ENCODE peak calls at places on chromosomes 16 and 17, in five cellular contexts. One of them, this sample, is unnamed.

GRCh38 chr17:76492250-76492988 is 8.8 kb downstream of the RHBDF2 start:
- DNase-seq in cardiac fibroblast: no peak
- DNase-seq in Caco-2: no peak
- DNase-seq in bronchial epithelial cell: no peak
- DNase-seq in hepatocyte: no peak
- DNase-seq in this sample: no peak

GRCh38 chr17:75109047-75109406 is 742 bp upstream of the ARMC7 start:
- DNase-seq in cardiac fibroblast: no peak
- DNase-seq in Caco-2: no peak
- DNase-seq in bronchial epithelial cell: no peak
- DNase-seq in hepatocyte: no peak
- DNase-seq in this sample: no peak

GRCh38 chr16:71573387-71574094 is 3.4 kb downstream of the TAT start:
- DNase-seq in cardiac fibroblast: no peak
- DNase-seq in Caco-2: no peak
- DNase-seq in bronchial epithelial cell: no peak
- DNase-seq in hepatocyte: no peak
- DNase-seq in this sample: no peak

GRCh38 chr16:87765473-87765775 is 362 bp downstream of the KLHDC4 start:
- DNase-seq in cardiac fibroblast: no peak
- DNase-seq in Caco-2: no peak
- DNase-seq in bronchial epithelial cell: no peak
- DNase-seq in hepatocyte: no peak
- DNase-seq in this sample: no peak

GRCh38 chr16:15907863-15908478 is 19.6 kb upstream of the CEP20 start:
- DNase-seq in cardiac fibroblast: peak
- DNase-seq in Caco-2: peak
- DNase-seq in bronchial epithelial cell: peak
- DNase-seq in hepatocyte: peak
- DNase-seq in this sample: no peak

GRCh38 chr17:59221159-59221847 is 992 bp downstream of the GDPD1 start:
- DNase-seq in cardiac fibroblast: peak
- DNase-seq in Caco-2: no peak
- DNase-seq in bronchial epithelial cell: no peak
- DNase-seq in hepatocyte: no peak
- DNase-seq in this sample: no peak

GRCh38 chr17:1979182-1979980 is 45.8 kb downstream of the RTN4RL1 start:
- DNase-seq in cardiac fibroblast: no peak
- DNase-seq in Caco-2: no peak
- DNase-seq in bronchial epithelial cell: no peak
- DNase-seq in hepatocyte: no peak
- DNase-seq in this sample: no peak

GRCh38 chr17:80647746-80648145 is 103.1 kb downstream of the RPTOR start:
- DNase-seq in cardiac fibroblast: peak
- DNase-seq in Caco-2: no peak
- DNase-seq in bronchial epithelial cell: no peak
- DNase-seq in hepatocyte: no peak
- DNase-seq in this sample: no peak

GRCh38 chr17:12673788-12674187 is 8.1 kb downstream of the MYOCD start:
- DNase-seq in cardiac fibroblast: peak
- DNase-seq in Caco-2: no peak
- DNase-seq in bronchial epithelial cell: peak
- DNase-seq in hepatocyte: no peak
- DNase-seq in this sample: no peak

GRCh38 chr17:66018786-66019185 is 173.1 kb downstream of the CEP112 start:
- DNase-seq in cardiac fibroblast: no peak
- DNase-seq in Caco-2: no peak
- DNase-seq in bronchial epithelial cell: no peak
- DNase-seq in hepatocyte: no peak
- DNase-seq in this sample: no peak

GRCh38 chr16:56041556-56042140 is 149.6 kb upstream of the GNAO1 start:
- DNase-seq in cardiac fibroblast: peak
- DNase-seq in Caco-2: peak
- DNase-seq in bronchial epithelial cell: peak
- DNase-seq in hepatocyte: peak
- DNase-seq in this sample: peak

GRCh38 chr17:19250421-19251141 is 13.4 kb downstream of the EPN2 start:
- DNase-seq in cardiac fibroblast: no peak
- DNase-seq in Caco-2: no peak
- DNase-seq in bronchial epithelial cell: no peak
- DNase-seq in hepatocyte: no peak
- DNase-seq in this sample: no peak

GRCh38 chr17:62578757-62579487 is 48.5 kb upstream of the MRC2 start:
- DNase-seq in cardiac fibroblast: no peak
- DNase-seq in Caco-2: no peak
- DNase-seq in bronchial epithelial cell: no peak
- DNase-seq in hepatocyte: no peak
- DNase-seq in this sample: no peak

GRCh38 chr17:32876414-32877163 is at the start of gene MYO1D:
- DNase-seq in cardiac fibroblast: no peak
- DNase-seq in Caco-2: peak
- DNase-seq in bronchial epithelial cell: peak
- DNase-seq in hepatocyte: peak
- DNase-seq in this sample: peak

GRCh38 chr16:65909310-65910050 is 457.0 kb upstream of the CDH5 start:
- DNase-seq in cardiac fibroblast: no peak
- DNase-seq in Caco-2: no peak
- DNase-seq in bronchial epithelial cell: peak
- DNase-seq in hepatocyte: peak
- DNase-seq in this sample: no peak

DNA sequence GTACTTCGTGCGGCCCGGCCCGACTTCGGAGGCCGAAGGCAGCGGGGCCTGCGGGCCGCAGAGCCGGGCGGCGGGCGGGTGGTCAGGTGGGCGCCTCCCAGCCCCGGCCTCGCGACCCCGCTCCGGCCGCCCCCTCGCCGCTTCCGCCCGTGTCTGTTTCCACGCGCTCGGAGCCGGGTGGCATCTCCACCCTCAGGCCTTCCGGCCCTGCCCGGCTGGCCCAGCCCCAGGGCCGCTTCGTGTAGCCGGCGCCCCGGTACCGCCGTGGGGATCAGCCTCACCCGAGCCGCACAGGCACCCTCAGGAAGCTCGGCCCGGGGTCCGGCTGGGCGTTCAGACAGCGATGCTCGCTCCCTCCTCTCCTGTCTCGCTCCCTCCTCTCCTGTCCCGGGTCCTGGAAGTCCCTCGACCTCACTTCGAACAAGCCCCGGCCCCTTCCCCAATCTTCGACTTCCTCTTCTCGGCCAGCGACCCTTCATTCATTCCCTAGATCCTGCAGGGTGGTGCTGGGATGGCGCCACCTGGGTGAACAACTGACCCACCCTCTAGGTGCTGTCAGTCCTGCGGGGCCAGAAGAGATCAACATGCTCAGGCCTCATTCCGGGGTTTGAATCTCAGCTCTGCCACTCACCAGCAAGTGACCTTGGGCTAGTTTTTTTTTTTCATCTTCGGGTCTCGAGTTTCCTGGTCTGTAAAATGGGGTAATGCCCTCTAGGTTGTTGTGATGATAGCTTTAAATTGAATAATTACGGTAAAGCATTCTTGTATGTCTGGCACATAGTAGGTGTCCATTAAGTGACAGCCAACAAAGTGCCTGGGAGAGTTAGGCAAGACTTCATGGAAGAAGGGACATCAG is 611 bp downstream of the VPS4A start:
- DNase-seq in cardiac fibroblast: peak
- DNase-seq in Caco-2: peak
- DNase-seq in bronchial epithelial cell: peak
- DNase-seq in hepatocyte: peak
- DNase-seq in this sample: no peak
- TF ChIP-seq CTCF in cardiac fibroblast: peak
- TF ChIP-seq CTCF in Caco-2: no peak
- TF ChIP-seq CTCF in bronchial epithelial cell: no peak
- TF ChIP-seq CTCF in hepatocyte: peak
- TF ChIP-seq CTCF in this sample: no peak

GRCh38 chr17:37088913-37089312 is 140.2 kb downstream of the AATF start:
- DNase-seq in cardiac fibroblast: no peak
- DNase-seq in Caco-2: no peak
- DNase-seq in bronchial epithelial cell: no peak
- DNase-seq in hepatocyte: no peak
- DNase-seq in this sample: no peak
- TF ChIP-seq CTCF in cardiac fibroblast: no peak
- TF ChIP-seq CTCF in Caco-2: peak
- TF ChIP-seq CTCF in bronchial epithelial cell: no peak
- TF ChIP-seq CTCF in hepatocyte: no peak
- TF ChIP-seq CTCF in this sample: no peak

DNA sequence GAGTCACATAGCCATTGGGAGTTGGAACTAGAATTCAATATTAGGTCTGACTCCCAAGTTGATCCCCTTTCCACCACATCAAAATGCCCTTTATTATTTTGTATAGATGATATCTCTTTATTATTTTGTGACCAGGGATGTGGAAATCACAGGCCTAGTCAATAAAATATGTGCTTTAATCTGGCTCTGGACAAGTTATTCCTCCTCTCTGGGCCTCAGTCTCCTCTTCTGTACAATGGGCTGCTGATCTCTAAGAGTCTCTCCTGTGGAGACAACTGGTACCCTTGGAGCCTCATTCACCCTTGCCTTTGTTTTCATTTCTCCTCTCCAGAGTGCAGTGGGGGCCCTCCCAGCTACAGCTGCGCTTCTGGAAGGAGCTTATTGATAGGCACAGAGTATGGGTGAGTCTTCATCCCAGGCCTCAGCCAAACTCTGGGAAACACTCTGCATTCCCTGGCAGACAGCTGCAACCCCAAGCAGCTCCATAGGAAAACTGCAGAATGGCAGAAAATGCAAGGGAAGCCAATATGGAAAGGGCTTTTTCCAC is 4.3 kb upstream of the ABAT start:
- DNase-seq in cardiac fibroblast: no peak
- DNase-seq in Caco-2: no peak
- DNase-seq in bronchial epithelial cell: no peak
- DNase-seq in hepatocyte: no peak
- DNase-seq in this sample: no peak
- TF ChIP-seq CTCF in cardiac fibroblast: no peak
- TF ChIP-seq CTCF in Caco-2: no peak
- TF ChIP-seq CTCF in bronchial epithelial cell: no peak
- TF ChIP-seq CTCF in hepatocyte: no peak
- TF ChIP-seq CTCF in this sample: no peak

GRCh38 chr16:13926507-13926906 is 6.6 kb downstream of the ERCC4 start:
- DNase-seq in cardiac fibroblast: no peak
- DNase-seq in Caco-2: no peak
- DNase-seq in bronchial epithelial cell: no peak
- DNase-seq in hepatocyte: no peak
- DNase-seq in this sample: no peak

GRCh38 chr16:13923703-13924298 is 3.8 kb downstream of the ERCC4 start:
- DNase-seq in cardiac fibroblast: peak
- DNase-seq in Caco-2: no peak
- DNase-seq in bronchial epithelial cell: peak
- DNase-seq in hepatocyte: peak
- DNase-seq in this sample: no peak

GRCh38 chr16:13931845-13932244 is 11.9 kb downstream of the ERCC4 start:
- DNase-seq in cardiac fibroblast: no peak
- DNase-seq in Caco-2: no peak
- DNase-seq in bronchial epithelial cell: no peak
- DNase-seq in hepatocyte: no peak
- DNase-seq in this sample: no peak

DNA sequence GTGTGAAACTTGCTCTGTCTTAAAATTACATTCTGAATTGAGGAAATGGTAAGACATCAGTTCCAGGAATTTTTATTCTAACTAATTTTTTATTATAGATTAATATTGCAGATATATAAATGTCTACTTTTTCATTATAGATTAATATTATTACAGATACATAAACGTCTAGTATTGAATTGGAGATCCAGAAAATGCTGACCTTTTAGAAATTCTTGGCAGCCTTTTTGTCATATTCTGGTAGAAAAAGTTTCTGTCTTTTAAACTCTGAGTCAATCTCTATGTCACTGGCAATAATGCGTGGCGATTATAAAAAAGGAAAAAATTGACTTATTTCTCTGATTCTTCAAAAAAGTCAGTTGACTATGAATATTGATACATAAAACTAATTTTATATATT is 8.7 kb downstream of the ERCC4 start:
- DNase-seq in cardiac fibroblast: no peak
- DNase-seq in Caco-2: no peak
- DNase-seq in bronchial epithelial cell: no peak
- DNase-seq in hepatocyte: no peak
- DNase-seq in this sample: no peak
- TF ChIP-seq CTCF in cardiac fibroblast: no peak
- TF ChIP-seq CTCF in Caco-2: no peak
- TF ChIP-seq CTCF in bronchial epithelial cell: no peak
- TF ChIP-seq CTCF in hepatocyte: no peak
- TF ChIP-seq CTCF in this sample: no peak

This sample was measured in mesothelial cell of epicardium.